ENCODE peak calls at places on chromosomes 11 and 22, in six cellular contexts. I is suprapubic skin, P is nephron progenitor cell, H is HFFc6, S is body of pancreas, D is adrenal gland. O is an unnamed sample.

GRCh38 chr11:9566561-9567063 is 6.9 kb upstream of the WEE1 start:
- DNase-seq in I (no peak), P (no peak), H (no peak), S (no peak), D (no peak), O (no peak)

GRCh38 chr11:1825039-1825740 is 9.6 kb upstream of the SYT8 start:
- DNase-seq in I (no peak), P (peak; percentile 94), H (no peak), S (peak; percentile 75), D (no peak), O (peak; percentile 94)

GRCh38 chr11:1122356-1123002 is 35.3 kb upstream of the MUC5AC start:
- DNase-seq in I (peak; percentile 70), P (no peak), H (no peak), S (no peak), D (peak; percentile 6), O (no peak)

GRCh38 chr11:73151371-73151870 is 9.3 kb upstream of the FCHSD2 start:
- DNase-seq in I (no peak), P (no peak), H (no peak), S (no peak), D (no peak), O (no peak)

GRCh38 chr11:87859583-87859982 is 315.7 kb downstream of the RAB38 start:
- DNase-seq in I (no peak), P (no peak), H (no peak), S (no peak), D (no peak), O (no peak)

GRCh38 chr11:32280339-32280738 is 155.0 kb downstream of the WT1 start:
- DNase-seq in I (no peak), P (no peak), H (no peak), S (no peak), D (no peak), O (no peak)

GRCh38 chr11:62770778-62771143 is 435 bp upstream of the TAF6L start:
- DNase-seq in I (no peak), P (peak; percentile 24), H (no peak), S (peak; percentile 22), D (peak; percentile 35), O (peak; percentile 33)

GRCh38 chr22:27108425-27109114 is 451.2 kb downstream of the MIAT start:
- DNase-seq in I (no peak), P (peak; percentile 27), H (no peak), S (peak; percentile 51), D (peak; percentile 70), O (no peak)

GRCh38 chr11:61152816-61153592 is 8.2 kb downstream of the VPS37C start:
- DNase-seq in I (no peak), P (no peak), H (peak; percentile 76), S (no peak), D (peak; percentile 11), O (no peak)

GRCh38 chr11:112159098-112159761 is 4.7 kb downstream of the IL18 start:
- DNase-seq in I (no peak), P (no peak), H (no peak), S (no peak), D (no peak), O (no peak)

GRCh38 chr11:123430736-123431356 is 777 bp downstream of the GRAMD1B start:
- DNase-seq in I (peak; percentile 84), P (peak; percentile 60), H (peak; percentile 67), S (peak; percentile 61), D (peak; percentile 82), O (peak; percentile 68)

GRCh38 chr11:132535830-132536229 is 996.5 kb downstream of the OPCML start:
- DNase-seq in I (no peak), P (no peak), H (no peak), S (no peak), D (no peak), O (no peak)

GRCh38 chr22:41976070-41976901 is 7.0 kb downstream of the SEPTIN3 start:
- DNase-seq in I (no peak), P (peak; percentile 81), H (no peak), S (peak; percentile 28), D (no peak), O (no peak)

GRCh38 chr11:67303132-67303988 is at the start of gene SSH3:
- DNase-seq in I (peak; percentile 92), P (peak; percentile 68), H (peak; percentile 31), S (peak; percentile 89), D (peak; percentile 64), O (peak; percentile 49)

GRCh38 chr11:123169821-123170220 is 25.2 kb downstream of the CLMP start:
- DNase-seq in I (no peak), P (no peak), H (no peak), S (no peak), D (no peak), O (no peak)

GRCh38 chr22:49345896-49346295 is 481.8 kb downstream of the BRD1 start:
- DNase-seq in I (peak; percentile 59), P (no peak), H (no peak), S (no peak), D (no peak), O (no peak)

GRCh38 chr22:18070556-18071306 is 7.1 kb upstream of the PEX26 start:
- DNase-seq in I (no peak), P (no peak), H (no peak), S (no peak), D (peak; percentile 13), O (no peak)

GRCh38 chr11:131897976-131898375 is 527.6 kb downstream of the NTM start:
- DNase-seq in I (no peak), P (no peak), H (no peak), S (no peak), D (no peak), O (no peak)

GRCh38 chr11:79932612-79933011 is 491.8 kb upstream of the TENM4 start:
- DNase-seq in I (no peak), P (no peak), H (no peak), S (no peak), D (no peak), O (no peak)

GRCh38 chr11:132744771-132745170 is 787.5 kb downstream of the OPCML start:
- DNase-seq in I (no peak), P (no peak), H (peak; percentile 69), S (no peak), D (no peak), O (no peak)

GRCh38 chr11:27385245-27385644 is 22.2 kb upstream of the CCDC34 start:
- DNase-seq in I (no peak), P (no peak), H (peak; percentile 74), S (no peak), D (no peak), O (no peak)

GRCh38 chr11:77959434-77959833 is 35.0 kb downstream of the INTS4 start:
- DNase-seq in I (no peak), P (no peak), H (no peak), S (no peak), D (no peak), O (no peak)

GRCh38 chr11:64343740-64344133 is 3.7 kb downstream of the CCDC88B start:
- DNase-seq in I (no peak), P (no peak), H (no peak), S (no peak), D (no peak), O (no peak)

GRCh38 chr22:30946354-30946753 is 22.2 kb downstream of the MORC2 start:
- DNase-seq in I (no peak), P (no peak), H (no peak), S (no peak), D (no peak), O (no peak)

GRCh38 chr22:30947163-30947820 is 21.3 kb downstream of the MORC2 start:
- DNase-seq in I (no peak), P (peak; percentile 17), H (no peak), S (no peak), D (no peak), O (peak; percentile 59)

GRCh38 chr22:30948930-30949342 is 19.6 kb downstream of the MORC2 start:
- DNase-seq in I (no peak), P (no peak), H (peak; percentile 26), S (no peak), D (no peak), O (no peak)

GRCh38 chr22:30949934-30950660 is 18.5 kb downstream of the MORC2 start:
- DNase-seq in I (no peak), P (no peak), H (no peak), S (no peak), D (no peak), O (no peak)

GRCh38 chr22:30947821-30948454 is 20.6 kb downstream of the MORC2 start:
- DNase-seq in I (no peak), P (no peak), H (peak; percentile 58), S (no peak), D (no peak), O (no peak)
- TF ChIP-seq CTCF in I (peak; percentile 33), P (peak; percentile 31), H (peak; percentile 77), S (peak; percentile 71), D (peak; percentile 80), O (no peak)

GRCh38 chr11:130827697-130828377 is 88.4 kb downstream of the SNX19 start:
- DNase-seq in I (no peak), P (peak; percentile 55), H (peak; percentile 72), S (peak; percentile 68), D (peak; percentile 85), O (peak; percentile 54)
- TF ChIP-seq CTCF in I (no peak), P (peak; percentile 36), H (peak; percentile 82), S (peak; percentile 53), D (peak; percentile 43), O (no peak)

DNA sequence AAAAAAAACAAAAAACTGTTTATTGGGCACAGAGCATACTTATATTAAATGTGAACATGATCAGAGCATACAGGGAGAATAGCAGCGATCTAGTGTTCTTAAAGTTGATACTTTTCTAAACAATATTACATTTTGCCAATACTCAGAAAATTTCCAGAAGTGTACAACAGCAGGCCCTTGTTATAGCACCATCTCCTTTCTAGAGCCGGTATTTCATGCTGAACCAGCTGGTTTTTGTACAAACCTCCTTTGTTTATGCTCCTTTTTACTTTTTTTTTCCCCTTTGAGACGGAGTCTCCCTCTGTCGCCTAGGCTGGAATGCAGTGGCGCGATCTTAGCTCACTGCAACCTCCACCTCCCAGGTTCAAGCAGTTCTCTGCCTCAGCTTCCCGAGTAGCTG is 90.7 kb downstream of the PPP6R3 start:
- DNase-seq in I (no peak), P (no peak), H (no peak), S (no peak), D (no peak), O (no peak)
- TF ChIP-seq CTCF in I (no peak), P (no peak), H (no peak), S (no peak), D (no peak), O (no peak)

DNA sequence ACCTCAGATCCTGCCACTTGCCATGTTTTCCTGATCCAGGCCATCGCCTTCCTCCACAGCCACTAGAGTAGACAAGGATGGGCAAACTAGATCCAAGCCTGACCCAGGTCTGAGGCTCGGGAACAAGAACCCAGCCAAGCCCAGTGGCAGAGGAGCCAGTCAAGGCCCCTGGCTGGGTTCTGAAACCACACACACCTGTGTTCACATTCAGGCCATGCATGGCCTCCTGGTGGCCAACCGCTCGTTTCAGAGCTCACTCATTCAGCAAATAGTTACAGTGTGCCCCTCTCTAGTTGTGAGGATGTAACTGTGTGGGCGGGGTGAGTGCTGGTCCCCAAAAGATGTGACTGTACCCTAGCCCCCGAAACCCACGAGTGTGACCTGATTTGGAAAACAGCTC is 337.6 kb downstream of the CTTN start:
- DNase-seq in I (no peak), P (no peak), H (no peak), S (no peak), D (no peak), O (no peak)
- TF ChIP-seq CTCF in I (no peak), P (no peak), H (no peak), S (no peak), D (no peak), O (no peak)

GRCh38 chr22:29394931-29395581 is 6.7 kb upstream of the AP1B1 start:
- DNase-seq in I (peak; percentile 80), P (peak; percentile 70), H (peak; percentile 66), S (peak; percentile 83), D (peak; percentile 77), O (peak; percentile 75)
- TF ChIP-seq CTCF in I (peak; percentile 66), P (peak; percentile 85), H (peak; percentile 85), S (peak; percentile 93), D (peak; percentile 91), O (peak; percentile 27)